ENCODE peak calls at places on chromosome 5, in four cellular contexts. L is HCT116, S is H9, D is neuronal stem cell. T is an unnamed sample. For H3K4me1, the result is how much of the 10 kb centered on the place peaks cover.

GRCh38 chr5:127961764-127962148 is 121.8 kb upstream of the SLC12A2 start:
- DNase-seq in L (no peak), S (no peak), D (no peak), T (no peak)

GRCh38 chr5:43485406-43485805 is 1.7 kb upstream of the TMEM267 start:
- DNase-seq in L (no peak), S (no peak), D (no peak), T (no peak)

GRCh38 chr5:39076757-39077475 is 2.7 kb upstream of the RICTOR start:
- DNase-seq in L (no peak), S (no peak), D (no peak), T (no peak)

GRCh38 chr5:119373449-119373858 is 17.6 kb downstream of the TNFAIP8 start:
- DNase-seq in L (no peak), S (no peak), D (no peak), T (no peak)

GRCh38 chr5:43121565-43122484 is 1.1 kb downstream of the ZNF131 start:
- DNase-seq in L (no peak), S (no peak), D (peak), T (no peak)

GRCh38 chr5:180704362-180704761 is 35.5 kb downstream of the OR2Y1 start:
- DNase-seq in L (peak), S (no peak), D (no peak), T (no peak)

GRCh38 chr5:35783551-35783950 is 73.1 kb upstream of the IL7R start:
- DNase-seq in L (no peak), S (no peak), D (no peak), T (no peak)

GRCh38 chr5:135323701-135324132 is 75.3 kb downstream of the MACROH2A1 start:
- DNase-seq in L (no peak), S (no peak), D (no peak), T (no peak)

GRCh38 chr5:55467862-55468551 is 66.8 kb downstream of the PLPP1 start:
- DNase-seq in L (no peak), S (no peak), D (no peak), T (no peak)

GRCh38 chr5:105146867-105147266 is 1584.3 kb upstream of the NUDT12 start:
- DNase-seq in L (no peak), S (no peak), D (no peak), T (no peak)

GRCh38 chr5:133814152-133814551 is 154.3 kb downstream of the C5orf15 start:
- DNase-seq in L (no peak), S (no peak), D (no peak), T (no peak)

GRCh38 chr5:149060325-149060724 is 2.5 kb downstream of the SH3TC2 start:
- DNase-seq in L (no peak), S (no peak), D (no peak), T (no peak)

GRCh38 chr5:32812399-32812798 is 101.3 kb downstream of the NPR3 start:
- DNase-seq in L (no peak), S (no peak), D (no peak), T (no peak)

GRCh38 chr5:99076600-99077253 is 147.9 kb upstream of the CHD1 start:
- DNase-seq in L (no peak), S (no peak), D (no peak), T (no peak)

GRCh38 chr5:97250113-97250512 is 67.1 kb upstream of the RIOK2 start:
- DNase-seq in L (no peak), S (no peak), D (no peak), T (no peak)

GRCh38 chr5:90510438-90510837 is 18.9 kb downstream of the LYSMD3 start:
- DNase-seq in L (no peak), S (no peak), D (no peak), T (no peak)

GRCh38 chr5:133051117-133051546 is 681 bp upstream of the HSPA4 start:
- DNase-seq in L (no peak), S (no peak), D (no peak), T (no peak)

GRCh38 chr5:108093186-108093585 is 288.7 kb downstream of the FBXL17 start:
- DNase-seq in L (peak), S (no peak), D (no peak), T (no peak)

GRCh38 chr5:157025093-157025698 is 33.7 kb downstream of the HAVCR1 start:
- DNase-seq in L (no peak), S (no peak), D (no peak), T (no peak)

GRCh38 chr5:91864902-91865420 is 481.8 kb upstream of the ARRDC3 start:
- DNase-seq in L (no peak), S (no peak), D (no peak), T (no peak)

GRCh38 chr5:81639556-81639955 is 111.3 kb downstream of the SSBP2 start:
- DNase-seq in L (no peak), S (no peak), D (no peak), T (no peak)

GRCh38 chr5:126370796-126371718 is 52.2 kb upstream of the GRAMD2B start:
- DNase-seq in L (no peak), S (peak), D (no peak), T (no peak)

GRCh38 chr5:57735754-57736153 is 253.1 kb upstream of the ACTBL2 start:
- DNase-seq in L (peak), S (no peak), D (no peak), T (no peak)

GRCh38 chr5:56523779-56524178 is 290.6 kb upstream of the ANKRD55 start:
- DNase-seq in L (no peak), S (no peak), D (no peak), T (no peak)

GRCh38 chr5:56527174-56527573 is 288.2 kb upstream of the MAP3K1 start:
- DNase-seq in L (no peak), S (no peak), D (no peak), T (no peak)

GRCh38 chr5:56522169-56522568 is 289.0 kb upstream of the ANKRD55 start:
- DNase-seq in L (no peak), S (no peak), D (no peak), T (no peak)

GRCh38 chr5:56522972-56523371 is 289.8 kb upstream of the ANKRD55 start:
- DNase-seq in L (no peak), S (no peak), D (no peak), T (no peak)

GRCh38 chr5:56525117-56525516 is 290.2 kb upstream of the MAP3K1 start:
- DNase-seq in L (no peak), S (no peak), D (no peak), T (no peak)
- H3K4me1 ChIP-seq in L (under half), S (under half), D (under half), T (under half)

GRCh38 chr5:87015908-87016307 is 251.8 kb upstream of the RASA1 start:
- DNase-seq in L (no peak), S (no peak), D (no peak), T (no peak)
- H3K9ac ChIP-seq in L (no peak), S (no peak), D (no peak), T (no peak)

GRCh38 chr5:179618923-179619554 is 4.4 kb downstream of the HNRNPH1 start:
- DNase-seq in L (no peak), S (no peak), D (no peak), T (no peak)
- H3K4me1 ChIP-seq in L (under half), S (under half), D (under half), T (under half)

GRCh38 chr5:116300016-116300601 is 215.3 kb downstream of the COMMD10 start:
- DNase-seq in L (no peak), S (no peak), D (no peak), T (no peak)

GRCh38 chr5:116301110-116301509 is 216.3 kb downstream of the COMMD10 start:
- DNase-seq in L (no peak), S (no peak), D (no peak), T (no peak)

GRCh38 chr5:116291271-116291670 is 206.4 kb downstream of the COMMD10 start:
- DNase-seq in L (no peak), S (no peak), D (no peak), T (no peak)

GRCh38 chr5:116297296-116297814 is 212.5 kb downstream of the COMMD10 start:
- DNase-seq in L (no peak), S (no peak), D (no peak), T (no peak)

DNA sequence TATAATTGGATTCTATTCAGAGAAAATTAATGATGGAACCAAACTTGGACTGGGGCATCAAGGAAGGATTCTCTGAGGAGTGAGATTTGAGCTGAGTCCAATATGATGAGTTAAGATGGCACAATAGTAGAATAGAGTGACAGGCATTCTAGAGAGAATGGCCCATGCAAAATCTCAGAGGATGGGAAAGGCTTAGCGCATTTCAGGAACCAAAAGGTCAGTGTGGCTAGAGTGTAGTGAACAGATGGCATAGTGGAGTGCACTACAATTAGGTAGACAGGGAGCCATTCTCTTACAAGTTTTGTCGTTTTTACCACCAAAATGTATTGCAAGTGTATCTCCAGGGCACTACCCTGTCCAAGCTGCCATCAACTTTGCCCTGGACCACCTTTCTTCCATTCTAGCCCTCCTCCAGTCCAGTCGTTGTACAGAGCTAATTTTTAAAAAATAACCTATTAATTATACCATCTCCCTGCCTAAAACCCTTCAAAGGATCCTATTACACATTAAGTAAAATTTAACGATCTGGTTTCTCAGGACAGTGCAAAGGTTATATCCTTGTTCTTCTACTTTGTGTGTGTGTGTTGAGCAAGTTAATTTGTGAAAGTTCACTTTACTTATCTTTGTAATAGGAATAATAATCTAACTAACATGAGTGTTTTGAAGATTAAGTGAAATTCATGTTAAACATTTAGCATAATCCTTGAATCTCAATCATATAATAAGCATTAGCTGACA is 211.7 kb downstream of the COMMD10 start:
- DNase-seq in L (no peak), S (no peak), D (no peak), T (no peak)
- H3K9ac ChIP-seq in L (no peak), S (no peak), D (no peak), T (no peak)

GRCh38 chr5:36934740-36935356 is 58.3 kb downstream of the NIPBL start:
- DNase-seq in L (no peak), S (no peak), D (no peak), T (no peak)

GRCh38 chr5:36932699-36933098 is 56.1 kb downstream of the NIPBL start:
- DNase-seq in L (no peak), S (no peak), D (no peak), T (no peak)

GRCh38 chr5:36928947-36929346 is 52.4 kb downstream of the NIPBL start:
- DNase-seq in L (no peak), S (no peak), D (no peak), T (no peak)

GRCh38 chr5:36929438-36929837 is 52.9 kb downstream of the NIPBL start:
- DNase-seq in L (no peak), S (no peak), D (no peak), T (no peak)

DNA sequence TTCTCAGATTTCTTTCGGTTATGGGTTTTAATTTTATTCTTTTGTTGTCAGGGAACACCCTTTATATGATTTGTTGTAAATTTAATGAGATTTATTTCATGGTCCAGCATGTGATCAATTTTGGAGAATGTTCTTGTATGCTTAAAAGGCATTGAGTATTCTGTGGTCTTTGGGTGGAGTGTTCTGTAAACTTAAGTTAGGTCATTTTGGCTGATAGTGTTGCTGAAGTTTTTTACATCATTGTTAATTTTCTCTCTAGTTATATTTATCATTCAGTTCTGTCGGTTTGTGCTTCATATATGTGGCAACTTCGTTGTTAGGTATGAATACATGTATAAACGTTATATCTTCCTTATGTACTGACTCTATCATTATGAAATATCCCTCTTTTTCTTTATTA is 55.5 kb downstream of the NIPBL start:
- DNase-seq in L (no peak), S (no peak), D (no peak), T (no peak)
- H3K4me1 ChIP-seq in L (under half), S (under half), D (under half), T (under half)

DNA sequence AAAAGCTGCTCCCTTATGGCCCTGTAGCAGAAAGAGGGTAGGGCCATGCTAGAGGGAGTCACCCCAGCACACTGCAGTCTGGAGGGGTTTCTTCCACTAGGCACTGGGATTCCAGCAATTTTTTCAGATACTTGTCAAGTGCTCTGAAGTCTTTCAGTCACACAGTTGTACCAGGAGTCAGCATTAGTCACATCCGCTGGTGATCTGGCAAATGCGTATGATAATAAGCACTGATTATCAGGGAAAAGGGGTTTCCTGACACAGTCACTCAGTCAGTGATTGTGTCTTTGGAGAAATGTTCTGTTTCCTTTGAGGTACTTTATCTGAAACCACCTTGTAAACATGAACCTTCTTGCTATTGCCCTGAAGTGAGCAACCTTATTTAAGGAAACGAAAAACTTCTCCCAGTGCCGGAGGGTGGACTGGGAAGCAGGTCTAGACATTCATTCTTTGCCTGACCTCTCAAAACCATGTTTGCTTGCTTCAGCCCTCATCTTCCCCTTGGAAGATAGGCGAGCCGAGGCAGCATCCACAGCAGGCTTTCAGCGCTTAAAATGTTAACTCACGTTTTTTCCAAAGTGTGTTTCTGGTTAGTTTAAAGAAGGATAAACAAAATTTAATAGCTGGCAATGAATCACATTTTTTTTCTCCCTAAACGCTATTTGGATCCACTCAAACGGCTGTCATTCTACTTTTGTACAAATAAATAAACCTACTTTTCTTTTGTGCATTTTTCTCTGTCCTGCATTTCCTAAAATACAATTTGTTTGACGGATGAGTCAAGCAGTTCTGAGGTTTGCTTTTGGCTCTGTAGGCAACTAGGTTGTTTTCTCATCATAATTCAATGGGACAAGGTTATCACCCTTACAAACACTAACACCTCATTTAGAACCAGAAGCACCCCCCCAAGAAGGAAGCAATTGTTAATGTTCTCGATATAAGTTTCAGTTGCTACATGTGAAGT is 77.7 kb downstream of the FOXD1 start:
- DNase-seq in L (peak), S (no peak), D (no peak), T (peak)
- H3K9ac ChIP-seq in L (peak), S (no peak), D (no peak), T (no peak)

GRCh38 chr5:9512452-9512851 is 33.4 kb downstream of the SEMA5A start:
- DNase-seq in L (no peak), S (no peak), D (no peak), T (no peak)
- H3K4me1 ChIP-seq in L (under half), S (under half), D (under half), T (under half)

GRCh38 chr5:176436641-176437040 is 11.5 kb upstream of the FAF2 start:
- DNase-seq in L (no peak), S (no peak), D (no peak), T (no peak)
- H3K9ac ChIP-seq in L (no peak), S (no peak), D (no peak), T (no peak)

GRCh38 chr5:24110019-24110615 is 534.7 kb downstream of the CDH10 start:
- DNase-seq in L (no peak), S (no peak), D (peak), T (no peak)
- H3K4me1 ChIP-seq in L (under half), S (under half), D (under half), T (under half)

T was measured in NT2/D1.